ENCODE peak calls at places on chromosomes 3 and 15, in six cellular contexts. One of them, this sample, is unnamed.

GRCh38 chr3:38139191-38139590 is 730 bp downstream of the MYD88 start:
- DNase-seq in GM12878: no peak
- DNase-seq in GM12892: no peak
- DNase-seq in K562: no peak
- DNase-seq in H1: no peak
- DNase-seq in HepG2: no peak
- DNase-seq in this sample: no peak

GRCh38 chr3:187327827-187328226 is 36.3 kb upstream of the MASP1 start:
- DNase-seq in GM12878: no peak
- DNase-seq in GM12892: no peak
- DNase-seq in K562: no peak
- DNase-seq in H1: no peak
- DNase-seq in HepG2: no peak
- DNase-seq in this sample: no peak

GRCh38 chr3:70000028-70000410 is 486 bp downstream of the SAMMSON start:
- DNase-seq in GM12878: no peak
- DNase-seq in GM12892: no peak
- DNase-seq in K562: peak
- DNase-seq in H1: no peak
- DNase-seq in HepG2: no peak
- DNase-seq in this sample: no peak

GRCh38 chr3:54859204-54859603 is 68.7 kb downstream of the LRTM1 start:
- DNase-seq in GM12878: no peak
- DNase-seq in GM12892: no peak
- DNase-seq in K562: no peak
- DNase-seq in H1: no peak
- DNase-seq in HepG2: no peak
- DNase-seq in this sample: no peak

GRCh38 chr3:22371592-22372291 is 620.7 kb upstream of the ZNF385D start:
- DNase-seq in GM12878: no peak
- DNase-seq in GM12892: no peak
- DNase-seq in K562: no peak
- DNase-seq in H1: no peak
- DNase-seq in HepG2: no peak
- DNase-seq in this sample: no peak

GRCh38 chr3:172235698-172236097 is 196.3 kb downstream of the FNDC3B start:
- DNase-seq in GM12878: no peak
- DNase-seq in GM12892: no peak
- DNase-seq in K562: no peak
- DNase-seq in H1: no peak
- DNase-seq in HepG2: no peak
- DNase-seq in this sample: no peak

GRCh38 chr3:128473180-128473519 is 6.5 kb upstream of the DNAJB8 start:
- DNase-seq in GM12878: no peak
- DNase-seq in GM12892: no peak
- DNase-seq in K562: no peak
- DNase-seq in H1: no peak
- DNase-seq in HepG2: no peak
- DNase-seq in this sample: no peak

GRCh38 chr15:82093774-82094211 is 48.0 kb upstream of the MEX3B start:
- DNase-seq in GM12878: no peak
- DNase-seq in GM12892: no peak
- DNase-seq in K562: peak
- DNase-seq in H1: no peak
- DNase-seq in HepG2: peak
- DNase-seq in this sample: no peak

GRCh38 chr15:84598993-84599392 is 1.8 kb upstream of the ZSCAN2 start:
- DNase-seq in GM12878: no peak
- DNase-seq in GM12892: no peak
- DNase-seq in K562: peak
- DNase-seq in H1: no peak
- DNase-seq in HepG2: peak
- DNase-seq in this sample: no peak

GRCh38 chr15:98952381-98952803 is 55.2 kb downstream of the PGPEP1L start:
- DNase-seq in GM12878: peak
- DNase-seq in GM12892: no peak
- DNase-seq in K562: no peak
- DNase-seq in H1: no peak
- DNase-seq in HepG2: no peak
- DNase-seq in this sample: peak

GRCh38 chr15:26113296-26113695 is 250.2 kb upstream of the ATP10A start:
- DNase-seq in GM12878: no peak
- DNase-seq in GM12892: no peak
- DNase-seq in K562: no peak
- DNase-seq in H1: no peak
- DNase-seq in HepG2: no peak
- DNase-seq in this sample: no peak

GRCh38 chr3:194990454-194991337 is 280.3 kb downstream of the XXYLT1 start:
- DNase-seq in GM12878: no peak
- DNase-seq in GM12892: no peak
- DNase-seq in K562: no peak
- DNase-seq in H1: no peak
- DNase-seq in HepG2: no peak
- DNase-seq in this sample: no peak

GRCh38 chr3:48013288-48013980 is 2.8 kb downstream of the MAP4 start:
- DNase-seq in GM12878: no peak
- DNase-seq in GM12892: no peak
- DNase-seq in K562: peak
- DNase-seq in H1: no peak
- DNase-seq in HepG2: peak
- DNase-seq in this sample: no peak

GRCh38 chr3:61194892-61195538 is 56.2 kb downstream of the FHIT start:
- DNase-seq in GM12878: no peak
- DNase-seq in GM12892: no peak
- DNase-seq in K562: no peak
- DNase-seq in H1: no peak
- DNase-seq in HepG2: peak
- DNase-seq in this sample: no peak

GRCh38 chr3:100563652-100564215 is 45.7 kb upstream of the ADGRG7 start:
- DNase-seq in GM12878: no peak
- DNase-seq in GM12892: no peak
- DNase-seq in K562: no peak
- DNase-seq in H1: no peak
- DNase-seq in HepG2: no peak
- DNase-seq in this sample: no peak

GRCh38 chr3:39295184-39295775 is 15.4 kb upstream of the CX3CR1 start:
- DNase-seq in GM12878: peak
- DNase-seq in GM12892: no peak
- DNase-seq in K562: no peak
- DNase-seq in H1: no peak
- DNase-seq in HepG2: no peak
- DNase-seq in this sample: peak

GRCh38 chr3:189961525-189962161 is 159.1 kb downstream of the P3H2 start:
- DNase-seq in GM12878: peak
- DNase-seq in GM12892: peak
- DNase-seq in K562: peak
- DNase-seq in H1: peak
- DNase-seq in HepG2: peak
- DNase-seq in this sample: peak

GRCh38 chr3:50294492-50295403 is 2.5 kb upstream of the IFRD2 start:
- DNase-seq in GM12878: no peak
- DNase-seq in GM12892: no peak
- DNase-seq in K562: no peak
- DNase-seq in H1: no peak
- DNase-seq in HepG2: no peak
- DNase-seq in this sample: no peak

GRCh38 chr3:115710799-115711198 is 87.5 kb downstream of the GAP43 start:
- DNase-seq in GM12878: no peak
- DNase-seq in GM12892: no peak
- DNase-seq in K562: no peak
- DNase-seq in H1: no peak
- DNase-seq in HepG2: no peak
- DNase-seq in this sample: no peak

DNA sequence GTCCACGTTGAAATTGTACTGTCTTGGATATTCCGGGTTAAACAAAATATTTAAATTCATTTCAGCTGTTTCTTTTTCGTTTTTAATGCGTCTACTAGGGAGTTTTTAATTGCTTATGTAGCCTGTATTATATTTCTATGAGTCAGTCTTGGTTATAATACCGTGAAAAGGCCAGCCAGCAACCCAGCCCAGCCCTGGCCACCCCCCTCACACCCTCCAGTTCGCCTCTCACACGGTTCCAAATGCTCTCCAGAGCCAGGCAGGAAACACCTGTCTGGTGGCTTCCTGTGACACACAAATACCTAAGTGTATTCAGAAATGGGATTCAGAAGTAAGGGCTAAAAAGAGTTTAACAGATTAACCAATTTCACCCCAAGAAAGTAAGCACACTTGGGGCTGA is 4.4 kb downstream of the SH3BP5 start:
- DNase-seq in GM12878: no peak
- DNase-seq in GM12892: no peak
- DNase-seq in K562: no peak
- DNase-seq in H1: no peak
- DNase-seq in HepG2: no peak
- DNase-seq in this sample: no peak
- TF ChIP-seq POLR2A in GM12878: no peak
- TF ChIP-seq POLR2A in GM12892: no peak
- TF ChIP-seq POLR2A in K562: no peak
- TF ChIP-seq POLR2A in H1: no peak
- TF ChIP-seq POLR2A in HepG2: no peak
- TF ChIP-seq POLR2A in this sample: no peak

GRCh38 chr15:28989239-28989830 is 103.6 kb downstream of the APBA2 start:
- DNase-seq in GM12878: no peak
- DNase-seq in GM12892: no peak
- DNase-seq in K562: peak
- DNase-seq in H1: peak
- DNase-seq in HepG2: no peak
- DNase-seq in this sample: no peak
- TF ChIP-seq TAF1 in GM12878: no peak
- TF ChIP-seq TAF1 in GM12892: no peak
- TF ChIP-seq TAF1 in K562: no peak
- TF ChIP-seq TAF1 in H1: no peak
- TF ChIP-seq TAF1 in HepG2: no peak
- TF ChIP-seq TAF1 in this sample: no peak

DNA sequence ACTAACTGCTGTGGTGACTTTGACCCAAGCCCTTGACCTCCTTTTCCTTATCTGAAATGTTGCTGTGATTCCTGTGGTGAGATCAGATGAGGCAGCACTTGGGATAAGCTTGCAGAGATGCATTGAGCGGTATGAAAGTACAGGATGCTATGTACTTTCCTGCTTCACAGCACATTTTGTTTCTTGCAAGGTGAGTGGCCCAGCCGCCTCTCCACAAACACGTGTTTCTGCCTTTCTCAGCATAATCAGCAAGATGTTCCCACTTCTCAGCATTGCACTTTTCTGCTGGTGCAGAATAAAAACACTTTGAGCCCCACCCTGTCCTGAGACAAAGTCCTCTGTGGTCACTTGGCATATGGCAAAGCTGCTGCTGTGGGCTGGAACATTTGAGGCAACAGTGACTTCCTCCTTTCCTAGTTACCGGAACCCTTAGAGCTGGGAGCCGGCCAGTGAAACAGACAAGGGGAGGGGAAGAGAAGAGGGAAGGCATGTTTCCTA is 4.9 kb downstream of the NUDT16 start:
- DNase-seq in GM12878: no peak
- DNase-seq in GM12892: no peak
- DNase-seq in K562: no peak
- DNase-seq in H1: no peak
- DNase-seq in HepG2: no peak
- DNase-seq in this sample: no peak
- TF ChIP-seq POLR2A in GM12878: no peak
- TF ChIP-seq POLR2A in GM12892: no peak
- TF ChIP-seq POLR2A in K562: no peak
- TF ChIP-seq POLR2A in H1: no peak
- TF ChIP-seq POLR2A in HepG2: no peak
- TF ChIP-seq POLR2A in this sample: no peak

GRCh38 chr15:94749848-94750617 is 518.7 kb downstream of the MCTP2 start:
- DNase-seq in GM12878: no peak
- DNase-seq in GM12892: peak
- DNase-seq in K562: no peak
- DNase-seq in H1: no peak
- DNase-seq in HepG2: no peak
- DNase-seq in this sample: peak
- TF ChIP-seq TAF1 in GM12878: no peak
- TF ChIP-seq TAF1 in GM12892: no peak
- TF ChIP-seq TAF1 in K562: no peak
- TF ChIP-seq TAF1 in H1: no peak
- TF ChIP-seq TAF1 in HepG2: no peak
- TF ChIP-seq TAF1 in this sample: no peak

GRCh38 chr15:90400759-90401314 is 12.8 kb downstream of the IQGAP1 start:
- DNase-seq in GM12878: peak
- DNase-seq in GM12892: peak
- DNase-seq in K562: peak
- DNase-seq in H1: no peak
- DNase-seq in HepG2: peak
- DNase-seq in this sample: peak
- TF ChIP-seq POLR2A in GM12878: no peak
- TF ChIP-seq POLR2A in GM12892: no peak
- TF ChIP-seq POLR2A in K562: no peak
- TF ChIP-seq POLR2A in H1: peak
- TF ChIP-seq POLR2A in HepG2: no peak
- TF ChIP-seq POLR2A in this sample: peak

GRCh38 chr3:114624676-114625181 is 330.9 kb downstream of the TIGIT start:
- DNase-seq in GM12878: no peak
- DNase-seq in GM12892: no peak
- DNase-seq in K562: peak
- DNase-seq in H1: no peak
- DNase-seq in HepG2: peak
- DNase-seq in this sample: no peak

GRCh38 chr3:114624047-114624445 is 330.2 kb downstream of the TIGIT start:
- DNase-seq in GM12878: no peak
- DNase-seq in GM12892: no peak
- DNase-seq in K562: no peak
- DNase-seq in H1: no peak
- DNase-seq in HepG2: peak
- DNase-seq in this sample: no peak

GRCh38 chr3:114627760-114628159 is 333.9 kb downstream of the TIGIT start:
- DNase-seq in GM12878: no peak
- DNase-seq in GM12892: no peak
- DNase-seq in K562: no peak
- DNase-seq in H1: no peak
- DNase-seq in HepG2: no peak
- DNase-seq in this sample: no peak

GRCh38 chr3:114623420-114624046 is 329.7 kb downstream of the TIGIT start:
- DNase-seq in GM12878: no peak
- DNase-seq in GM12892: no peak
- DNase-seq in K562: no peak
- DNase-seq in H1: no peak
- DNase-seq in HepG2: peak
- DNase-seq in this sample: no peak

GRCh38 chr3:114626751-114627150 is 332.9 kb downstream of the TIGIT start:
- DNase-seq in GM12878: no peak
- DNase-seq in GM12892: no peak
- DNase-seq in K562: no peak
- DNase-seq in H1: no peak
- DNase-seq in HepG2: no peak
- DNase-seq in this sample: no peak
- TF ChIP-seq TAF1 in GM12878: no peak
- TF ChIP-seq TAF1 in GM12892: no peak
- TF ChIP-seq TAF1 in K562: no peak
- TF ChIP-seq TAF1 in H1: no peak
- TF ChIP-seq TAF1 in HepG2: no peak
- TF ChIP-seq TAF1 in this sample: no peak

GRCh38 chr3:108861401-108861800 is 38.8 kb downstream of the TRAT1 start:
- DNase-seq in GM12878: no peak
- DNase-seq in GM12892: no peak
- DNase-seq in K562: no peak
- DNase-seq in H1: no peak
- DNase-seq in HepG2: no peak
- DNase-seq in this sample: no peak

GRCh38 chr3:108862865-108863798 is 40.5 kb downstream of the TRAT1 start:
- DNase-seq in GM12878: no peak
- DNase-seq in GM12892: no peak
- DNase-seq in K562: no peak
- DNase-seq in H1: no peak
- DNase-seq in HepG2: no peak
- DNase-seq in this sample: no peak

GRCh38 chr3:108863799-108864135 is 41.2 kb downstream of the TRAT1 start:
- DNase-seq in GM12878: no peak
- DNase-seq in GM12892: no peak
- DNase-seq in K562: no peak
- DNase-seq in H1: no peak
- DNase-seq in HepG2: no peak
- DNase-seq in this sample: no peak
- TF ChIP-seq POLR2A in GM12878: no peak
- TF ChIP-seq POLR2A in GM12892: no peak
- TF ChIP-seq POLR2A in K562: no peak
- TF ChIP-seq POLR2A in H1: no peak
- TF ChIP-seq POLR2A in HepG2: no peak
- TF ChIP-seq POLR2A in this sample: no peak

This sample was measured in GM12891.